ENCODE peak calls at places on chromosomes 1 and 21, in eight cellular contexts. One of them, this sample, is unnamed.

GRCh38 chr1:180911640-180912161 is 996 bp upstream of the KIAA1614 start:
- DNase-seq in HL-60: no peak
- DNase-seq in A549: no peak
- DNase-seq in psoas muscle: no peak
- DNase-seq in breast epithelium: no peak
- DNase-seq in tibial nerve: no peak
- DNase-seq in OCI-LY7: no peak
- DNase-seq in body of pancreas: no peak
- DNase-seq in this sample: no peak

GRCh38 chr1:156095906-156096508 is 13.7 kb upstream of the MEX3A start:
- DNase-seq in tibial nerve: no peak
- DNase-seq in A549: no peak
- DNase-seq in body of pancreas: no peak
- DNase-seq in OCI-LY7: no peak
- DNase-seq in psoas muscle: no peak
- DNase-seq in breast epithelium: no peak
- DNase-seq in HL-60: no peak
- DNase-seq in this sample: no peak

GRCh38 chr1:106910798-106911197 is 145.7 kb upstream of the PRMT6 start:
- DNase-seq in body of pancreas: no peak
- DNase-seq in OCI-LY7: no peak
- DNase-seq in A549: no peak
- DNase-seq in tibial nerve: no peak
- DNase-seq in breast epithelium: no peak
- DNase-seq in psoas muscle: no peak
- DNase-seq in HL-60: no peak
- DNase-seq in this sample: no peak

GRCh38 chr1:78755986-78756385 is 106.4 kb downstream of the IFI44 start:
- DNase-seq in OCI-LY7: no peak
- DNase-seq in tibial nerve: no peak
- DNase-seq in psoas muscle: no peak
- DNase-seq in body of pancreas: no peak
- DNase-seq in HL-60: no peak
- DNase-seq in A549: no peak
- DNase-seq in breast epithelium: no peak
- DNase-seq in this sample: no peak

GRCh38 chr1:243598433-243598832 is 251.6 kb downstream of the AKT3 start:
- DNase-seq in psoas muscle: no peak
- DNase-seq in A549: no peak
- DNase-seq in breast epithelium: no peak
- DNase-seq in body of pancreas: no peak
- DNase-seq in tibial nerve: no peak
- DNase-seq in OCI-LY7: no peak
- DNase-seq in HL-60: peak
- DNase-seq in this sample: no peak

GRCh38 chr1:110283677-110284076 is 55.5 kb upstream of the RBM15 start:
- DNase-seq in psoas muscle: no peak
- DNase-seq in HL-60: no peak
- DNase-seq in OCI-LY7: no peak
- DNase-seq in A549: no peak
- DNase-seq in breast epithelium: no peak
- DNase-seq in tibial nerve: no peak
- DNase-seq in body of pancreas: no peak
- DNase-seq in this sample: no peak

GRCh38 chr21:21103692-21104091 is 105.5 kb downstream of the NCAM2 start:
- DNase-seq in psoas muscle: no peak
- DNase-seq in HL-60: no peak
- DNase-seq in body of pancreas: no peak
- DNase-seq in A549: no peak
- DNase-seq in breast epithelium: no peak
- DNase-seq in tibial nerve: no peak
- DNase-seq in OCI-LY7: no peak
- DNase-seq in this sample: no peak

GRCh38 chr1:75579046-75579445 is 31.9 kb downstream of the SLC44A5 start:
- DNase-seq in breast epithelium: no peak
- DNase-seq in OCI-LY7: no peak
- DNase-seq in tibial nerve: no peak
- DNase-seq in HL-60: no peak
- DNase-seq in body of pancreas: no peak
- DNase-seq in A549: no peak
- DNase-seq in psoas muscle: no peak
- DNase-seq in this sample: no peak

GRCh38 chr1:111603979-111604378 is 15.6 kb upstream of the RAP1A start:
- DNase-seq in HL-60: peak
- DNase-seq in psoas muscle: no peak
- DNase-seq in OCI-LY7: peak
- DNase-seq in A549: no peak
- DNase-seq in tibial nerve: no peak
- DNase-seq in breast epithelium: no peak
- DNase-seq in body of pancreas: no peak
- DNase-seq in this sample: no peak

GRCh38 chr1:145960468-145961108 is 2.8 kb upstream of the LIX1L start:
- DNase-seq in tibial nerve: no peak
- DNase-seq in HL-60: peak
- DNase-seq in A549: peak
- DNase-seq in psoas muscle: peak
- DNase-seq in body of pancreas: peak
- DNase-seq in OCI-LY7: no peak
- DNase-seq in breast epithelium: peak
- DNase-seq in this sample: peak

GRCh38 chr1:244445320-244446181 is 6.2 kb downstream of the ADSS2 start:
- DNase-seq in tibial nerve: no peak
- DNase-seq in HL-60: no peak
- DNase-seq in OCI-LY7: no peak
- DNase-seq in breast epithelium: no peak
- DNase-seq in psoas muscle: no peak
- DNase-seq in A549: no peak
- DNase-seq in body of pancreas: no peak
- DNase-seq in this sample: no peak

GRCh38 chr1:19054216-19054615 is 97.7 kb upstream of the IFFO2 start:
- DNase-seq in OCI-LY7: no peak
- DNase-seq in psoas muscle: no peak
- DNase-seq in tibial nerve: no peak
- DNase-seq in A549: no peak
- DNase-seq in body of pancreas: no peak
- DNase-seq in breast epithelium: no peak
- DNase-seq in HL-60: no peak
- DNase-seq in this sample: no peak

DNA sequence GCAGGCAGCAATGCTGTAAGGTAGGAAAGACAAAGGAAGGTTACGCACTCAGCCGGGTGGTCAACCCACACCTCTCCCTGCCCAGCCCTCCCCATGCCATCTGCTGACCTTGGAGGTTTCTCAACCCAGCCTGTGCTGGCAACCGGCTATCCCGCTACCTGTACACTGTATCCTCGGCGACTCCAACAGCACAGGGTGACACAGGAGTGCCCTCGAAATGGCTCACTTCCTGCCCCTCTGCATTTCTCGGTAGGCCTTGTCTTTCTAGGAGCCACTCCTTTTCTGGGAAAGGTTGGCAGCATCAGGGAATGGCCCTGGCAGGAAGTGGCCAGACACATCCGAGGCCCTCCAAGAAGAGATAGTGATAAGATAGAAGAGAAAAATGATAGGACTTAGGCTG is 124.0 kb downstream of the PROX1 start:
- DNase-seq in A549: no peak
- DNase-seq in psoas muscle: no peak
- DNase-seq in body of pancreas: no peak
- DNase-seq in breast epithelium: no peak
- DNase-seq in HL-60: no peak
- DNase-seq in OCI-LY7: no peak
- DNase-seq in tibial nerve: no peak
- DNase-seq in this sample: no peak
- TF ChIP-seq CTCF in A549: no peak
- TF ChIP-seq CTCF in psoas muscle: no peak
- TF ChIP-seq CTCF in body of pancreas: no peak
- TF ChIP-seq CTCF in breast epithelium: no peak
- TF ChIP-seq CTCF in HL-60: no peak
- TF ChIP-seq CTCF in OCI-LY7: no peak
- TF ChIP-seq CTCF in tibial nerve: no peak
- TF ChIP-seq CTCF in this sample: no peak

DNA sequence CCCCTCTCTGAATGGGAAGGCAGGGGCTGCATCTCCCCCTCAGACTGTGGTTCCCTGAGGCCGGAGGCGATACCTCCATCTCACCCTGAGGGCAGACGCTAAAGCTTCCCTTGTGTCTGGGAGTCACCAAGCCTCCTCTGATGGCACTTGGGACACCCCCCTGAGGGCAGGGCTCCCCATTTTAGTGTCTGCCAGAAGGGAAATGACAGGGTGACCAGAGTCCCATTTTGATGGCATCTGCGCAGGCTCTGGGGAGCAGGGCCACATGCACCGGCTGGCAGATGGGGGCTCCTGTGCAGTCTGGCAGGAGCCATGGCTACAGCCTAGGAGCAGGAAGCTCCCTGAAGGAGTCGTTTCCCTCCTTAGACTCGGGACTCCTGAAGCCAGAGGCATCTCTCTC is 1.7 kb downstream of the S100A2 start:
- DNase-seq in HL-60: no peak
- DNase-seq in A549: no peak
- DNase-seq in OCI-LY7: no peak
- DNase-seq in tibial nerve: no peak
- DNase-seq in body of pancreas: no peak
- DNase-seq in psoas muscle: peak
- DNase-seq in breast epithelium: no peak
- DNase-seq in this sample: no peak
- H3K4me3 ChIP-seq in HL-60: no peak
- H3K4me3 ChIP-seq in A549: no peak
- H3K4me3 ChIP-seq in OCI-LY7: no peak
- H3K4me3 ChIP-seq in tibial nerve: no peak
- H3K4me3 ChIP-seq in body of pancreas: no peak
- H3K4me3 ChIP-seq in psoas muscle: no peak
- H3K4me3 ChIP-seq in breast epithelium: no peak
- H3K4me3 ChIP-seq in this sample: no peak

DNA sequence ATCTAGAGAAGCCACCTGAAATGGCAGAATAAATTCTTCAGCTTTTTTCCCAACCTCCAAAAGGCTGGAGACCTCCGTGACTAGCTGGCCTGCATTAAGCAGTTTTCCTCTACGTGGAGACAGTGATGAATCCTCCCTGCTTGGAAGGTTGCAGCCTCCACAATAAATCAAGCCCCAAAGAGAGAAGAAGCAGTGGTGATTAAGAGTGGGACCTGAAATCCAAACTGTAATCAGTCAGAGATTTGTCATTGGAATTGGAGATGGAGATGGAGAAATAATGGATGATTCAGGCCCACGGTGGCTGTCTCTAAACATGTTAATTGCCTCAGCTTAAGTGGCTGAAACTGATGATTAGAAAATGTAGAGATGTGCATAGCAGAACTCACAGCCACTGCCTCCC is 111.7 kb downstream of the CNIH3 start:
- DNase-seq in tibial nerve: no peak
- DNase-seq in body of pancreas: no peak
- DNase-seq in OCI-LY7: no peak
- DNase-seq in breast epithelium: no peak
- DNase-seq in HL-60: no peak
- DNase-seq in psoas muscle: no peak
- DNase-seq in A549: no peak
- DNase-seq in this sample: no peak
- H3K27ac ChIP-seq in tibial nerve: no peak
- H3K27ac ChIP-seq in body of pancreas: no peak
- H3K27ac ChIP-seq in OCI-LY7: no peak
- H3K27ac ChIP-seq in breast epithelium: peak
- H3K27ac ChIP-seq in HL-60: no peak
- H3K27ac ChIP-seq in psoas muscle: no peak
- H3K27ac ChIP-seq in A549: no peak
- H3K27ac ChIP-seq in this sample: no peak

GRCh38 chr1:234980224-234980656 is 148.4 kb downstream of the TOMM20 start:
- DNase-seq in HL-60: no peak
- DNase-seq in body of pancreas: no peak
- DNase-seq in OCI-LY7: no peak
- DNase-seq in A549: no peak
- DNase-seq in psoas muscle: no peak
- DNase-seq in tibial nerve: no peak
- DNase-seq in breast epithelium: no peak
- DNase-seq in this sample: no peak
- TF ChIP-seq CTCF in HL-60: no peak
- TF ChIP-seq CTCF in body of pancreas: no peak
- TF ChIP-seq CTCF in OCI-LY7: no peak
- TF ChIP-seq CTCF in A549: no peak
- TF ChIP-seq CTCF in psoas muscle: no peak
- TF ChIP-seq CTCF in tibial nerve: no peak
- TF ChIP-seq CTCF in breast epithelium: no peak
- TF ChIP-seq CTCF in this sample: no peak

GRCh38 chr1:28466226-28466778 is 39.5 kb upstream of the RCC1 start:
- DNase-seq in tibial nerve: no peak
- DNase-seq in HL-60: no peak
- DNase-seq in OCI-LY7: no peak
- DNase-seq in A549: no peak
- DNase-seq in breast epithelium: no peak
- DNase-seq in psoas muscle: no peak
- DNase-seq in body of pancreas: no peak
- DNase-seq in this sample: no peak

GRCh38 chr1:28470146-28470545 is 35.7 kb upstream of the RCC1 start:
- DNase-seq in HL-60: peak
- DNase-seq in A549: no peak
- DNase-seq in breast epithelium: no peak
- DNase-seq in body of pancreas: no peak
- DNase-seq in tibial nerve: no peak
- DNase-seq in psoas muscle: no peak
- DNase-seq in OCI-LY7: no peak
- DNase-seq in this sample: no peak
- H3K4me3 ChIP-seq in HL-60: no peak
- H3K4me3 ChIP-seq in A549: no peak
- H3K4me3 ChIP-seq in breast epithelium: no peak
- H3K4me3 ChIP-seq in body of pancreas: no peak
- H3K4me3 ChIP-seq in tibial nerve: no peak
- H3K4me3 ChIP-seq in psoas muscle: no peak
- H3K4me3 ChIP-seq in OCI-LY7: no peak
- H3K4me3 ChIP-seq in this sample: no peak

GRCh38 chr1:154492115-154492514 is 9.9 kb upstream of the TDRD10 start:
- DNase-seq in HL-60: peak
- DNase-seq in A549: no peak
- DNase-seq in OCI-LY7: no peak
- DNase-seq in psoas muscle: no peak
- DNase-seq in breast epithelium: no peak
- DNase-seq in body of pancreas: no peak
- DNase-seq in tibial nerve: no peak
- DNase-seq in this sample: no peak
- H3K27ac ChIP-seq in HL-60: no peak
- H3K27ac ChIP-seq in A549: no peak
- H3K27ac ChIP-seq in OCI-LY7: no peak
- H3K27ac ChIP-seq in psoas muscle: peak
- H3K27ac ChIP-seq in breast epithelium: peak
- H3K27ac ChIP-seq in body of pancreas: peak
- H3K27ac ChIP-seq in tibial nerve: no peak
- H3K27ac ChIP-seq in this sample: peak

GRCh38 chr1:28036431-28036830 is 52.0 kb downstream of the EYA3 start:
- DNase-seq in HL-60: no peak
- DNase-seq in breast epithelium: no peak
- DNase-seq in OCI-LY7: peak
- DNase-seq in tibial nerve: no peak
- DNase-seq in psoas muscle: no peak
- DNase-seq in body of pancreas: no peak
- DNase-seq in A549: no peak
- DNase-seq in this sample: no peak
- TF ChIP-seq CTCF in HL-60: no peak
- TF ChIP-seq CTCF in breast epithelium: no peak
- TF ChIP-seq CTCF in OCI-LY7: peak
- TF ChIP-seq CTCF in tibial nerve: no peak
- TF ChIP-seq CTCF in psoas muscle: no peak
- TF ChIP-seq CTCF in body of pancreas: no peak
- TF ChIP-seq CTCF in A549: no peak
- TF ChIP-seq CTCF in this sample: no peak

This sample was measured in lung.